ENCODE peak calls at places on chromosomes 2 and 18, in seven cellular contexts. D is fibroblast of lung, M is naive B cell, T is kidney tubule cell, R is NCI-H1105, F is EH, C is activated T-helper 1 cell treated with Interleukin-2 at 50 U/mL for 16 hours. X is an unnamed sample.

GRCh38 chr2:232485333-232485756 is 2.3 kb downstream of the ECEL1 start:
- DNase-seq in D (no peak), M (no peak), T (no peak), R (no peak), F (no peak), C (no peak), X (no peak)

GRCh38 chr2:200439981-200440380 is 69.9 kb downstream of the KCTD18 start:
- DNase-seq in D (no peak), M (no peak), T (no peak), R (no peak), F (no peak), C (no peak), X (no peak)

GRCh38 chr2:213129311-213129710 is 22.1 kb downstream of the IKZF2 start:
- DNase-seq in D (no peak), M (no peak), T (no peak), R (no peak), F (no peak), C (no peak), X (no peak)

GRCh38 chr18:48007955-48008701 is 77.7 kb upstream of the SMAD2 start:
- DNase-seq in D (no peak), M (peak), T (peak), R (peak), F (peak), C (peak), X (peak)

GRCh38 chr2:219404954-219405353 is 13.2 kb upstream of the DES start:
- DNase-seq in D (no peak), M (no peak), T (no peak), R (no peak), F (no peak), C (no peak), X (no peak)

GRCh38 chr2:221753401-221753800 is 181.3 kb upstream of the EPHA4 start:
- DNase-seq in D (no peak), M (no peak), T (peak), R (no peak), F (no peak), C (no peak), X (peak)

GRCh38 chr2:64787698-64788097 is 134.0 kb upstream of the SERTAD2 start:
- DNase-seq in D (peak), M (no peak), T (no peak), R (no peak), F (peak), C (no peak), X (no peak)

GRCh38 chr2:158667969-158668368 is 127.1 kb upstream of the DAPL1 start:
- DNase-seq in D (no peak), M (no peak), T (peak), R (no peak), F (peak), C (no peak), X (no peak)

GRCh38 chr2:97699765-97700444 is 13.5 kb upstream of the ZAP70 start:
- DNase-seq in D (peak), M (peak), T (peak), R (peak), F (peak), C (no peak), X (peak)

GRCh38 chr18:830315-830901 is 18.4 kb upstream of the YES1 start:
- DNase-seq in D (peak), M (peak), T (peak), R (no peak), F (peak), C (no peak), X (no peak)

GRCh38 chr2:140234176-140234575 is 1454.0 kb upstream of the NXPH2 start:
- DNase-seq in D (peak), M (no peak), T (no peak), R (no peak), F (no peak), C (no peak), X (no peak)

GRCh38 chr2:165640232-165640923 is 153.7 kb downstream of the GALNT3 start:
- DNase-seq in D (no peak), M (no peak), T (no peak), R (no peak), F (no peak), C (no peak), X (no peak)

GRCh38 chr2:127061377-127062273 is 45.3 kb downstream of the BIN1 start:
- DNase-seq in D (no peak), M (no peak), T (peak), R (no peak), F (peak), C (no peak), X (peak)

GRCh38 chr2:73202156-73203054 is at the start of gene NOTO:
- DNase-seq in D (peak), M (no peak), T (no peak), R (no peak), F (peak), C (no peak), X (no peak)

GRCh38 chr2:101002562-101003277 is 631 bp downstream of the RPL31 start:
- DNase-seq in D (peak), M (no peak), T (no peak), R (no peak), F (peak), C (no peak), X (no peak)

GRCh38 chr2:221529943-221530652 is 42.0 kb downstream of the EPHA4 start:
- DNase-seq in D (peak), M (no peak), T (peak), R (peak), F (peak), C (no peak), X (peak)

GRCh38 chr2:133956434-133956935 is 297.4 kb upstream of the MGAT5 start:
- DNase-seq in D (no peak), M (no peak), T (no peak), R (no peak), F (no peak), C (no peak), X (no peak)